ENCODE peak calls at places on chromosome 16, in seven cellular contexts. P is T-helper 2 cell, L is adrenal gland, I is substantia nigra, N is amniotic epithelial cell, Z is uterus, H is NCI-H2107. Q is an unnamed sample.

GRCh38 chr16:75804368-75804767 is 78.1 kb upstream of the CPHXL start:
- DNase-seq in I (no peak), P (no peak), N (no peak), H (no peak), Z (no peak), L (no peak), Q (no peak)

GRCh38 chr16:17368951-17369350 is 101.8 kb downstream of the XYLT1 start:
- DNase-seq in L (no peak), I (no peak), P (no peak), H (no peak), Z (no peak), N (no peak), Q (no peak)

GRCh38 chr16:84103678-84104077 is 13.1 kb downstream of the MBTPS1 start:
- DNase-seq in Z (no peak), I (no peak), N (no peak), L (no peak), P (no peak), H (no peak), Q (no peak)

GRCh38 chr16:68335175-68335574 is 24.4 kb downstream of the PRMT7 start:
- DNase-seq in I (no peak), H (no peak), Z (no peak), P (no peak), L (no peak), N (peak), Q (no peak)

GRCh38 chr16:85291302-85292148 is 179.3 kb upstream of the CIBAR2 start:
- DNase-seq in Z (no peak), I (peak), P (no peak), N (no peak), L (peak), H (no peak), Q (no peak)

GRCh38 chr16:57688487-57688986 is 6.1 kb upstream of the DRC7 start:
- DNase-seq in N (no peak), H (no peak), L (no peak), I (no peak), Z (peak), P (no peak), Q (no peak)

GRCh38 chr16:69373019-69373418 is 12.8 kb downstream of the TERF2 start:
- DNase-seq in Z (no peak), I (no peak), L (no peak), H (no peak), N (no peak), P (no peak), Q (no peak)

GRCh38 chr16:28974007-28974436 is 556 bp upstream of the SPNS1 start:
- DNase-seq in I (peak), Z (peak), L (peak), N (peak), P (no peak), H (peak), Q (peak)

GRCh38 chr16:8867483-8868271 is 1.1 kb downstream of the CARHSP1 start:
- DNase-seq in I (peak), Z (peak), L (no peak), H (no peak), N (no peak), P (no peak), Q (peak)

GRCh38 chr16:12833939-12834338 is 30.3 kb upstream of the CPPED1 start:
- DNase-seq in L (peak), P (no peak), Z (no peak), H (no peak), I (no peak), N (no peak), Q (no peak)

GRCh38 chr16:85007815-85008214 is 3.5 kb downstream of the ZDHHC7 start:
- DNase-seq in P (no peak), N (no peak), I (no peak), H (no peak), L (no peak), Z (no peak), Q (no peak)

GRCh38 chr16:85477801-85478363 is 135.2 kb upstream of the GSE1 start:
- DNase-seq in N (peak), I (no peak), Z (no peak), P (no peak), L (peak), H (no peak), Q (no peak)

GRCh38 chr16:610513-611381 is 20.0 kb upstream of the WFIKKN1 start:
- DNase-seq in N (no peak), I (peak), H (no peak), Z (no peak), P (peak), L (peak), Q (peak)

GRCh38 chr16:64475627-64476351 is 646.1 kb downstream of the CDH11 start:
- DNase-seq in N (peak), P (no peak), L (no peak), I (no peak), Z (no peak), H (no peak), Q (no peak)

GRCh38 chr16:12182202-12182601 is 205.7 kb downstream of the SNX29 start:
- DNase-seq in L (no peak), H (no peak), Z (no peak), N (no peak), P (no peak), I (no peak), Q (peak)

GRCh38 chr16:19700319-19700781 is 17.7 kb downstream of the KNOP1 start:
- DNase-seq in N (peak), H (no peak), P (no peak), L (peak), I (no peak), Z (peak), Q (no peak)

GRCh38 chr16:19520861-19521331 is 1.0 kb downstream of the GDE1 start:
- DNase-seq in P (no peak), H (no peak), L (peak), N (peak), Z (no peak), I (no peak), Q (no peak)

GRCh38 chr16:24273511-24273910 is 17.4 kb downstream of the CACNG3 start:
- DNase-seq in Z (no peak), N (peak), I (no peak), P (no peak), H (no peak), L (no peak), Q (no peak)

GRCh38 chr16:50774960-50775359 is 33.1 kb downstream of the CYLD start:
- DNase-seq in H (no peak), Z (no peak), P (no peak), I (no peak), N (no peak), L (no peak), Q (no peak)

GRCh38 chr16:83969771-83970429 is 1.9 kb downstream of the NECAB2 start:
- DNase-seq in P (no peak), H (no peak), N (no peak), L (no peak), I (no peak), Z (no peak), Q (no peak)

GRCh38 chr16:55380485-55380884 is 56.5 kb downstream of the IRX6 start:
- DNase-seq in H (no peak), L (no peak), I (no peak), P (no peak), N (no peak), Z (no peak), Q (no peak)

GRCh38 chr16:67697407-67697806 is 21.7 kb downstream of the GFOD2 start:
- DNase-seq in Z (no peak), I (no peak), H (no peak), P (no peak), N (no peak), L (no peak), Q (no peak)

GRCh38 chr16:65038125-65038524 is 83.7 kb downstream of the CDH11 start:
- DNase-seq in H (no peak), Z (no peak), L (no peak), N (peak), I (no peak), P (no peak), Q (peak)

GRCh38 chr16:86515420-86515779 is 5.1 kb downstream of the FOXF1 start:
- DNase-seq in I (no peak), H (no peak), Z (no peak), N (peak), P (no peak), L (no peak), Q (no peak)

GRCh38 chr16:89370081-89370511 is 120.3 kb downstream of the ANKRD11 start:
- DNase-seq in I (no peak), H (no peak), L (no peak), N (no peak), Z (no peak), P (no peak), Q (no peak)

GRCh38 chr16:47141773-47142468 is 1.8 kb downstream of the NETO2 start:
- DNase-seq in Z (peak), N (peak), H (peak), I (peak), P (peak), L (peak), Q (peak)

GRCh38 chr16:50548659-50549560 is 714 bp downstream of the NKD1 start:
- DNase-seq in N (no peak), I (no peak), P (no peak), Z (peak), L (peak), H (no peak), Q (no peak)

GRCh38 chr16:57470683-57471082 is 8.2 kb downstream of the POLR2C start:
- DNase-seq in I (no peak), L (peak), P (no peak), N (peak), Z (peak), H (no peak), Q (no peak)